ENCODE peak calls at places on chromosomes 4 and X, in four cellular contexts. O is PC-3, V is HCT116, J is neural progenitor cell. P is an unnamed sample.

GRCh38 chrX:84186603-84187358 is 1.2 kb downstream of the RPS6KA6 start:
- DNase-seq in O (peak; percentile 48), J (no peak), V (no peak), P (peak; percentile 12)

GRCh38 chrX:40175416-40176255 is 77.9 kb upstream of the BCOR start:
- DNase-seq in J (peak; percentile 62), V (no peak), O (peak; percentile 48), P (peak; percentile 57)

GRCh38 chr4:108834167-108834566 is 71.3 kb upstream of the ETNPPL start:
- DNase-seq in O (peak; percentile 9), J (no peak), V (no peak), P (peak; percentile 94)

GRCh38 chrX:57925806-57926205 is 15.5 kb upstream of the ZXDA start:
- DNase-seq in J (no peak), O (no peak), V (no peak), P (no peak)

GRCh38 chrX:37349131-37350033 is at the start of gene PRRG1:
- DNase-seq in V (peak; percentile 61), J (peak; percentile 96), O (peak; percentile 80), P (peak; percentile 83)

GRCh38 chrX:9566150-9566621 is 101.3 kb downstream of the TBL1X start:
- DNase-seq in J (no peak), V (peak; percentile 32), O (peak; percentile 92), P (peak; percentile 85)

GRCh38 chrX:124347242-124347641 is 879 bp downstream of the SH2D1A start:
- DNase-seq in V (no peak), J (no peak), O (no peak), P (no peak)

GRCh38 chr4:151952137-151952536 is 191.3 kb upstream of the GATB start:
- DNase-seq in V (no peak), O (no peak), J (no peak), P (no peak)

GRCh38 chr4:2412885-2413716 is 5.3 kb downstream of the ZFYVE28 start:
- DNase-seq in J (peak; percentile 85), O (peak; percentile 88), V (peak; percentile 88), P (peak; percentile 92)

DNA sequence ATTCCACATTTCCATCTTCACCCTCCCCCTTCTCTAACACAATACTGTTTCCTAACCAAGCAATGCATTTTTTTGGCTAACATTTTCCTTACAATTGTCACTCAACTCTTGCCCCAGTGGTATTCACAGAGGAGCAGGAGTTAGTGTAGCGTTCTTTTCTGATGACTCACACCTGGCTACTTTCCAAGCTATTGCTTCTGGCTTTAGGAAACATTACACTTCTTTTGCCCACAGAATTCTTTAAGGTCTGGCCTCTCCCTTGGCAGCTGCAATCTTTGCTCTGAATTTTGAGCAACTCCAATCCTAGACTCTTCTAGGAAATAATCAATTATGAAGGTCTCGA is 27.5 kb upstream of the PDGFC start:
- DNase-seq in J (no peak), O (peak; percentile 98), V (peak; percentile 87), P (peak; percentile 99)
- H3K9ac ChIP-seq in J (no peak overlapping the region), O (no peak overlapping the region), V (no peak overlapping the region), P (no peak overlapping the region)

DNA sequence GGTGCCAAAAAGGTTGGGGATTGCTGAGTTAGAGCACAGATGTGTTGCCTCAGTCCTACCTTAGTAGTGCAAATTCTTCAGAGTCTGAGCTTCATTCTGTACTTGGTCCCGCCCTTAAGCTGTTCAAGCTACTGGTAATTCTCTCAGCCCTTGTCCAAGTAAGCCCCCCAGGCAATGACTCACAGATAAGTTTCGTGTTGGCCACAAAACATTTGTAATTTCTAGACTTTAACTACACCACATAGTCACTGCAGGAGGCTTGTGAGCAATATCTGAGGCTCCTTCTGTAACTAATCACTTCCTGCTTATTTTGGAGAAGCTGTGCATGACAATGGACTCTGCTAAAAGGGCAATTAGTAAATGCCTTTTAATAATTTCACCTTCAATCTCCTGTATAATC is 1420.5 kb downstream of the PCDH7 start:
- DNase-seq in V (no peak), O (peak; percentile 85), J (no peak), P (peak; percentile 47)
- H3K9ac ChIP-seq in V (no peak overlapping the region), O (no peak overlapping the region), J (no peak overlapping the region), P (no peak overlapping the region)

DNA sequence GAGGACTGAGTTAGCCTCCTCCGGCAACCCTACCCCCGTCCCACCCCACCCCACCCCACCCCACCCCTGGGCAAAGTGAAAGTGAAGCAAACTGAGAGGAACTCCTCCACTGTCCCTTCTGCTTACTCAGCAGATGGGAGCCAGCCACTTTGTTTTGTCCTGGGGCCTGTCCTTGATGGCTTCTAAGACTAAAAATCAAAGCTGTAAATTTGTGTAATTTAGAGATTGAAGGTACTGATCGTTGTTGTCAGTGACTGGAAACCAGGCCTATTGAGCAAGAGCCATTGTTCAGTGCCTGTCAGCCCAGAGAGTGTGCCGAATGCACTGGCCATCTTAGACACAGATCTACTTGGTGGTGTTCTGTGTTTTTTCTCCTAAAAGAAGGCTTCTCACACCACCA is 161.9 kb downstream of the CBR4 start:
- DNase-seq in O (no peak), J (peak; percentile 29), V (no peak), P (peak; percentile 63)
- H3K9ac ChIP-seq in O (no peak overlapping the region), J (no peak overlapping the region), V (no peak overlapping the region), P (peak overlapping the region; percentile 24)

GRCh38 chr4:5719329-5720055 is 8.5 kb downstream of the EVC start:
- DNase-seq in V (no peak), J (no peak), O (no peak), P (no peak)
- H3K9ac ChIP-seq in V (no peak overlapping the region), J (no peak overlapping the region), O (no peak overlapping the region), P (no peak overlapping the region)

GRCh38 chr4:107252621-107253020 is 216.5 kb upstream of the DKK2 start:
- DNase-seq in O (no peak), V (no peak), J (peak; percentile 23), P (peak; percentile 77)
- H3K9ac ChIP-seq in O (no peak overlapping the region), V (no peak overlapping the region), J (no peak overlapping the region), P (no peak overlapping the region)